ENCODE peak calls at places on chromosomes 6 and 20, in ten cellular contexts. M, G, A, Z, S, N, R, D, J and U are unnamed samples.

GRCh38 chr20:48803522-48804053 is 24.2 kb downstream of the PREX1 start:
- DNase-seq in M (no peak), G (no peak), A (no peak), Z (no peak), S (no peak), N (no peak), R (no peak), D (no peak), J (no peak), U (no peak)

GRCh38 chr20:51529027-51529749 is 13.3 kb downstream of the NFATC2 start:
- DNase-seq in M (no peak), G (peak), A (peak), Z (no peak), S (no peak), N (no peak), R (no peak), D (no peak), J (no peak), U (no peak)

GRCh38 chr6:100633096-100633766 is 168.5 kb upstream of the SIM1 start:
- DNase-seq in M (no peak), G (peak), A (no peak), Z (peak), S (no peak), N (no peak), R (peak), D (no peak), J (no peak), U (no peak)

GRCh38 chr20:17936791-17937687 is 31.6 kb downstream of the SNX5 start:
- DNase-seq in M (no peak), G (peak), A (no peak), Z (no peak), S (no peak), N (no peak), R (no peak), D (no peak), J (no peak), U (peak)

GRCh38 chr20:61750093-61750492 is 315.6 kb downstream of the TAF4 start:
- DNase-seq in M (no peak), G (no peak), A (no peak), Z (no peak), S (no peak), N (no peak), R (no peak), D (no peak), J (no peak), U (no peak)

GRCh38 chr20:4677846-4678245 is 43.9 kb upstream of the PRND start:
- DNase-seq in M (no peak), G (no peak), A (no peak), Z (no peak), S (no peak), N (no peak), R (no peak), D (no peak), J (no peak), U (no peak)

GRCh38 chr20:51639206-51639832 is 96.8 kb upstream of the NFATC2 start:
- DNase-seq in M (peak), G (peak), A (peak), Z (no peak), S (peak), N (peak), R (peak), D (peak), J (peak), U (peak)

GRCh38 chr6:100116409-100117194 is 122.6 kb upstream of the MCHR2 start:
- DNase-seq in M (no peak), G (peak), A (no peak), Z (peak), S (peak), N (peak), R (peak), D (no peak), J (peak), U (no peak)

GRCh38 chr6:31579546-31580445 is 2.4 kb downstream of the LTB start:
- DNase-seq in M (no peak), G (no peak), A (no peak), Z (no peak), S (no peak), N (no peak), R (no peak), D (no peak), J (no peak), U (no peak)

GRCh38 chr6:163750436-163751031 is 336.0 kb downstream of the QKI start:
- DNase-seq in M (no peak), G (no peak), A (no peak), Z (no peak), S (no peak), N (no peak), R (no peak), D (no peak), J (peak), U (no peak)

GRCh38 chr6:69179681-69180080 is 544.6 kb downstream of the ADGRB3 start:
- DNase-seq in M (no peak), G (peak), A (no peak), Z (no peak), S (no peak), N (no peak), R (no peak), D (no peak), J (no peak), U (no peak)

GRCh38 chr6:21791066-21791465 is 197.5 kb downstream of the SOX4 start:
- DNase-seq in M (no peak), G (no peak), A (no peak), Z (no peak), S (no peak), N (no peak), R (no peak), D (no peak), J (no peak), U (no peak)

GRCh38 chr20:59068534-59068933 is 25.9 kb upstream of the PRELID3B start:
- DNase-seq in M (no peak), G (no peak), A (no peak), Z (no peak), S (no peak), N (no peak), R (no peak), D (no peak), J (no peak), U (no peak)

GRCh38 chr20:48667481-48667880 is 160.3 kb downstream of the PREX1 start:
- DNase-seq in M (no peak), G (no peak), A (no peak), Z (no peak), S (no peak), N (no peak), R (no peak), D (no peak), J (no peak), U (no peak)

GRCh38 chr6:132937466-132937906 is 123.1 kb downstream of the RPS12 start:
- DNase-seq in M (no peak), G (peak), A (no peak), Z (no peak), S (no peak), N (peak), R (peak), D (no peak), J (peak), U (no peak)

GRCh38 chr20:32660661-32661060 is 13.1 kb downstream of the C20orf203 start:
- DNase-seq in M (no peak), G (no peak), A (no peak), Z (no peak), S (no peak), N (no peak), R (no peak), D (no peak), J (no peak), U (no peak)

GRCh38 chr6:53659458-53659857 is 6.1 kb downstream of the KLHL31 start:
- DNase-seq in M (no peak), G (no peak), A (no peak), Z (no peak), S (no peak), N (no peak), R (no peak), D (no peak), J (no peak), U (no peak)

GRCh38 chr6:73285674-73286283 is 22.8 kb upstream of the KHDC1 start:
- DNase-seq in M (no peak), G (peak), A (no peak), Z (peak), S (no peak), N (no peak), R (peak), D (no peak), J (peak), U (no peak)